ENCODE peak calls at places on chromosome 15, in nine cellular contexts. C, O, V, J, T, B, Y, W and I are unnamed samples. For H3K36me3, the result is how much of the 10 kb centered on the place peaks cover.

GRCh38 chr15:43433160-43433559 is 59.8 kb downstream of the TP53BP1 start:
- DNase-seq in O (no peak), W (no peak), C (no peak), V (no peak), T (no peak), Y (no peak), J (no peak), B (no peak), I (no peak)

GRCh38 chr15:89462198-89462912 is 34.0 kb downstream of the RHCG start:
- DNase-seq in V (no peak), J (no peak), Y (no peak), O (no peak), B (peak), W (peak), T (no peak), C (no peak), I (no peak)

GRCh38 chr15:52870015-52870414 is 79.9 kb upstream of the ONECUT1 start:
- DNase-seq in O (no peak), J (no peak), C (no peak), W (no peak), Y (no peak), T (no peak), V (no peak), B (no peak), I (no peak)

GRCh38 chr15:45747426-45747825 is 112.6 kb downstream of the SQOR start:
- DNase-seq in B (no peak), W (no peak), O (no peak), C (no peak), J (no peak), Y (no peak), T (no peak), V (no peak), I (no peak)

GRCh38 chr15:97023131-97023844 is 692.8 kb downstream of the NR2F2 start:
- DNase-seq in C (no peak), J (no peak), Y (no peak), W (no peak), V (no peak), B (no peak), O (peak), T (no peak), I (no peak)

GRCh38 chr15:89693696-89694095 is 3.1 kb downstream of the WDR93 start:
- DNase-seq in B (no peak), T (no peak), Y (no peak), C (no peak), W (no peak), V (no peak), O (no peak), J (no peak), I (no peak)

GRCh38 chr15:28154283-28154682 is 55.2 kb upstream of the OCA2 start:
- DNase-seq in J (no peak), O (no peak), B (no peak), T (no peak), C (no peak), W (no peak), V (no peak), Y (no peak), I (no peak)

GRCh38 chr15:87672309-87672897 is 584.1 kb downstream of the NTRK3 start:
- DNase-seq in W (no peak), B (peak), T (no peak), C (no peak), O (peak), J (no peak), V (no peak), Y (no peak), I (peak)

GRCh38 chr15:57957113-57957512 is 108.4 kb downstream of the ALDH1A2 start:
- DNase-seq in O (no peak), V (no peak), C (no peak), B (no peak), W (no peak), Y (no peak), J (no peak), T (no peak), I (no peak)

GRCh38 chr15:43218908-43219706 is 1.7 kb downstream of the EPB42 start:
- DNase-seq in C (peak), B (no peak), J (no peak), O (peak), Y (no peak), T (no peak), V (no peak), W (no peak), I (no peak)

GRCh38 chr15:33737687-33738606 is 230.3 kb upstream of the CHRM5 start:
- DNase-seq in Y (no peak), C (peak), O (peak), W (peak), V (peak), T (no peak), J (no peak), B (peak), I (peak)

GRCh38 chr15:89475688-89476087 is 20.7 kb downstream of the RHCG start:
- DNase-seq in Y (no peak), W (no peak), V (no peak), T (no peak), B (no peak), O (no peak), C (no peak), J (no peak), I (no peak)

GRCh38 chr15:40310001-40310959 is 2.5 kb upstream of the PLCB2 start:
- DNase-seq in Y (peak), V (peak), C (peak), T (no peak), B (peak), O (peak), W (peak), J (peak), I (peak)

DNA sequence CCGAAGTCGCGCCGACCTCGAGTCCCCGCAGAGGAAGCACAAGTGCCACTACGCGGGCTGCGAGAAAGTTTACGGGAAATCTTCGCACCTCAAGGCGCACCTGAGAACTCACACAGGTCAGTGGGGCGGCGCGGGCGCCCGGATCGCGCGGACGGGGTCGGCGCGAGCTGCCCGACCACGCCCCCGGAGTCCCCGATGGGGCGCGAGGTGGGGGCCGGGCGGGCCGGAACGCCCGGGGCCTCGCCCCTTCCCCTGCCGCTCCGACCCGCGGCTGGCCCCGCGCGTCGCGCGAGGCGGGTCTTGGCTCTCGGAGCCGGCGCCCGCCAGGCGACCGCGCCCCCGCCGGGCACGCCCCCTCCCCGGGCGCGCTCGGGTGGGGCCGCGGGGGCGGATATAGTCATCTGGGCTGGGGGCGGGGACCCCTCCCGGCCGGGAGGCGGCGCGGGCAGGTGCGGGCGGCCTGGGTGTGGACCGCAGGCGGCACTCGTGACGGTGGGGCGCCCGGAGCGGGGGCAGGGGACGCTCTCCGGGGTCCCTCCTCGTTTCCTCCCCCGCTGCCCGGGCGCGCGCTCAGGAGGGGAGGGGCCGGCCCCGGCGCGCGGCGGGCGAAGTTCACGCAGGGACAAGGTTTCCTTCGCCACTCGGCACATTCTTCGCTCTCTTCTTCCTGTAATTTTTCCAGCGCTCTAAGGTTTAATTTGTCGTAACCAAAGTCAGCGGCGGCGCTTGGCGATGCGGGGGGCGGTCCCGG is 1.2 kb downstream of the KLF13 start:
- DNase-seq in C (peak), O (peak), V (peak), W (no peak), T (no peak), B (peak), J (peak), Y (peak), I (peak)
- TF ChIP-seq POLR2A in C (peak), O (no peak), V (peak), W (no peak), T (peak), B (peak), J (peak), Y (no peak), I (no peak)

DNA sequence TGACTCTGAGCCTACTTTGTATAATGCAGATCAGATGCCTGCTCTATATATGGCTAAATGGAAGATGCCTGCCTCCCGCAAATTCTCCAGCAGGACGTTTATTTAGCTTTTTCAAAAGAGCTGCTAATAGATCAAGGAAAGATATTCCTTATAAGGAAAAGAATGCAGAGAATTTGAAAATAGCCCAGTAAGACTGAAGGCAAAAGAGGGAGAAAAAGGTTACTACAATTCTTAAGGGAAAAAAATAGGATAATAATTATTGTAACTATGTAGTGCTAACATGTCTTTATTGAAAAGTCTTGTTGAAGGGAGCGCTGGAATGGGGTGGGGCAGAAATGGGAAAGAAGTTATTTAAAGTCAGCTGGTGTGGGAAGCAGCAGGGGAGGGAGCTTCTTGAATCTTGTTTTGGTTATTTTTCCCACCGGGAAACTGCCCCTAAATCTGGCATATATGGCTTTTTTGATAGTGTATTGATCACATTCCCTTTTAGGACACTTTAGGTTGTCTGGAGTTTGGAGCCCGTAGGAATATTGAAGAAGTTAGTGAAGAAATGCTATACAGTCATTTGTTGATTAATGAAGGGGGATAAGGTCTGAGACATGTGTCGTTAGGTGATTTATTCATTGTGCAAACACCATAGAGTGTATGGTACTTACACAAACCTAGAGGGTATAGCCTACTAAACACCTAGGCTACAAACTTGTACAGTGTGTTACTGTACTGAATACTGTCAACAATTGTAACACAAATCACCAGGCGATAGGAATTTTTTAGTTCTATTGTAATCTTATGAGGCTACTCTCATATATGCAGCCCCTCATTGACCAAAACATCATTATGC is 3.1 kb downstream of the TPM1 start:
- DNase-seq in T (no peak), O (peak), V (no peak), W (no peak), B (no peak), Y (no peak), C (no peak), J (no peak), I (no peak)
- H3K36me3 ChIP-seq in T (under half), O (under half), V (under half), W (under half), B (under half), Y (under half), C (under half), J (under half), I (under half)

GRCh38 chr15:74955017-74955416 is 1.6 kb downstream of the RPP25 start:
- DNase-seq in C (no peak), Y (no peak), O (no peak), T (no peak), V (no peak), W (no peak), J (no peak), B (no peak), I (no peak)
- H3K4me3 ChIP-seq in C (no peak), Y (no peak), O (peak), T (no peak), V (peak), W (no peak), J (no peak), B (no peak), I (no peak)

DNA sequence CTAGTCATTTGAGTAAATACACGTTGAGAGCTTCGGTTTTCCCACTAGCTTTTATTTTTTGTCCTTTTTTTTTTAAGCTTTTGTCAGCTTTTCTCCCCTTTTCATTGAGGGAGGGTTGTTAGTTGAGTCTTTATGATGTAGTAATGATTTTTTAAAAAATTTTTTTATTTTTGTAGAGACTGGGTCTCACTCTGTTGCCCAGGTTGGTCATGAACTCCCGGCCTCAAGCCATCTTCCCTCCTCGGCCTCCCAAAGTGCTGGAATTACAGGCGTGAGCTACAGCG is 688 bp downstream of the ZSCAN2 start:
- DNase-seq in V (no peak), O (no peak), B (no peak), Y (no peak), J (no peak), T (no peak), W (no peak), C (no peak), I (no peak)
- TF ChIP-seq POLR2A in V (no peak), O (no peak), B (no peak), Y (no peak), J (no peak), T (no peak), W (no peak), C (no peak), I (no peak)

DNA sequence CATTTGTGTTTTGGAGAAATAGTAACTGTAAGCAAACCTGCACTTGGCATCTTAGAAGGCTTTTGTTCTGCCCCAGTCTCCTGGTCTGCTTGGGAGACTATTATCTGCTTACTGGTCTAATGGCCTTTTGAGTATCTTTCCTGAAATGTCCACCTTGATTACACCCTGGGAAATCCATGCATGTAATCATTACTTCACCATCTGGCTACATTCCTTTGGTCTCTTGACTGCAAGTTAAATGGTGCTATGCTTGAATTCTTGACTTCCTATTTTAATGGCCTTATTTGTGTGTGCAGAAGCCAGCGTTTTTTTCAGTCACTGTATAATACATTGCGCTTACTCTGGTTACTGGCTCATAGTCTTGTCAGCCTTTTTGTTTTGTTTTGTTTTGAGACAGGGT is 29.9 kb downstream of the CHD2 start:
- DNase-seq in C (no peak), J (no peak), B (no peak), T (no peak), Y (no peak), O (no peak), W (no peak), V (no peak), I (no peak)
- H3K36me3 ChIP-seq in C (under half), J (under half), B (under half), T (under half), Y (half or more), O (under half), W (half or more), V (under half), I (half or more)